ENCODE peak calls at places on chromosome 17, in six cellular contexts. K, B, U, H, R and Z are unnamed samples.

GRCh38 chr17:395974-396373 is 43.4 kb upstream of the RPH3AL start:
- DNase-seq in K (no peak), B (no peak), U (no peak), H (no peak), R (no peak), Z (no peak)

GRCh38 chr17:80892900-80893603 is 98.6 kb upstream of the CHMP6 start:
- DNase-seq in K (no peak), B (peak; percentile 38), U (peak; percentile 44), H (peak; percentile 86), R (no peak), Z (no peak)

GRCh38 chr17:60139438-60140285 is 10.1 kb upstream of the CA4 start:
- DNase-seq in K (peak; percentile 80), B (peak; percentile 75), U (peak; percentile 31), H (peak; percentile 55), R (peak; percentile 78), Z (peak; percentile 88)

GRCh38 chr17:8057691-8058114 is 18.8 kb downstream of the ALOX15B start:
- DNase-seq in K (no peak), B (peak; percentile 66), U (no peak), H (peak; percentile 91), R (peak; percentile 37), Z (peak; percentile 90)

GRCh38 chr17:57243171-57243622 is 13.1 kb upstream of the MSI2 start:
- DNase-seq in K (peak; percentile 45), B (peak; percentile 79), U (peak; percentile 62), H (peak; percentile 52), R (peak; percentile 63), Z (peak; percentile 82)

GRCh38 chr17:68357886-68358285 is 66.6 kb downstream of the ARSG start:
- DNase-seq in K (no peak), B (no peak), U (no peak), H (no peak), R (no peak), Z (no peak)

GRCh38 chr17:58303981-58304734 is 23.4 kb upstream of the MPO start:
- DNase-seq in K (peak; percentile 40), B (peak; percentile 65), U (peak; percentile 43), H (peak; percentile 16), R (peak; percentile 27), Z (peak; percentile 55)

GRCh38 chr17:2011421-2012371 is 13.4 kb downstream of the RTN4RL1 start:
- DNase-seq in K (no peak), B (no peak), U (no peak), H (no peak), R (no peak), Z (no peak)

GRCh38 chr17:78826426-78826825 is 14.2 kb downstream of the USP36 start:
- DNase-seq in K (no peak), B (no peak), U (no peak), H (peak; percentile 45), R (no peak), Z (no peak)

GRCh38 chr17:40551874-40552768 is 13.2 kb downstream of the CCR7 start:
- DNase-seq in K (no peak), B (no peak), U (no peak), H (peak; percentile 96), R (no peak), Z (no peak)

GRCh38 chr17:30433514-30433913 is 43.7 kb upstream of the GOSR1 start:
- DNase-seq in K (no peak), B (no peak), U (no peak), H (peak; percentile 90), R (no peak), Z (peak; percentile 18)

GRCh38 chr17:75524971-75525805 is at the start of gene LLGL2:
- DNase-seq in K (peak; percentile 67), B (peak; percentile 83), U (no peak), H (peak; percentile 35), R (peak; percentile 75), Z (peak; percentile 96)

GRCh38 chr17:79201536-79202227 is 127.1 kb downstream of the ENGASE start:
- DNase-seq in K (no peak), B (no peak), U (no peak), H (no peak), R (no peak), Z (no peak)

GRCh38 chr17:2337811-2338657 is 733 bp downstream of the SGSM2 start:
- DNase-seq in K (peak; percentile 67), B (peak; percentile 57), U (no peak), H (peak; percentile 51), R (peak; percentile 61), Z (peak; percentile 84)

GRCh38 chr17:416293-417206 is 63.9 kb upstream of the RPH3AL start:
- DNase-seq in K (no peak), B (peak; percentile 80), U (no peak), H (peak; percentile 20), R (no peak), Z (no peak)

GRCh38 chr17:28074010-28074409 is 31.5 kb downstream of the NLK start:
- DNase-seq in K (no peak), B (no peak), U (no peak), H (no peak), R (no peak), Z (no peak)

GRCh38 chr17:57612202-57613071 is 132.7 kb downstream of the CCDC182 start:
- DNase-seq in K (no peak), B (no peak), U (no peak), H (no peak), R (no peak), Z (no peak)

GRCh38 chr17:3528604-3529511 is 28.8 kb downstream of the TRPV3 start:
- DNase-seq in K (no peak), B (no peak), U (no peak), H (peak; percentile 86), R (no peak), Z (peak; percentile 73)

GRCh38 chr17:4938670-4939553 is 934 bp downstream of the SLC25A11 start:
- DNase-seq in K (no peak), B (no peak), U (no peak), H (no peak), R (no peak), Z (no peak)

GRCh38 chr17:68246271-68247028 is 1.4 kb upstream of the AMZ2 start:
- DNase-seq in K (no peak), B (no peak), U (no peak), H (no peak), R (no peak), Z (no peak)